ENCODE peak calls at places on chromosomes 2 and 18, in four cellular contexts. G, C, I and E are unnamed samples.

GRCh38 chr18:49098386-49098785 is 147.6 kb upstream of the SMAD7 start:
- DNase-seq in G (no peak), C (no peak), I (no peak), E (no peak)

GRCh38 chr2:54866868-54867267 is 143.4 kb downstream of the EML6 start:
- DNase-seq in G (no peak), C (no peak), I (no peak), E (no peak)

GRCh38 chr18:60017371-60017770 is 117.6 kb downstream of the PMAIP1 start:
- DNase-seq in G (no peak), C (no peak), I (no peak), E (no peak)

GRCh38 chr2:239042551-239043320 is 194.9 kb downstream of the TWIST2 start:
- DNase-seq in G (no peak), C (no peak), I (no peak), E (no peak)

GRCh38 chr2:32678825-32679224 is 51.0 kb downstream of the TTC27 start:
- DNase-seq in G (peak; percentile 42), C (no peak), I (no peak), E (peak; percentile 70)

GRCh38 chr2:24489465-24489864 is 1.6 kb upstream of the NCOA1 start:
- DNase-seq in G (no peak), C (no peak), I (no peak), E (no peak)

GRCh38 chr2:36663851-36664715 is 32.4 kb upstream of the VIT start:
- DNase-seq in G (peak; percentile 61), C (no peak), I (peak; percentile 21), E (peak; percentile 77)

GRCh38 chr2:120343433-120344105 is 2.4 kb upstream of the INHBB start:
- DNase-seq in G (peak; percentile 83), C (peak; percentile 84), I (peak; percentile 78), E (peak; percentile 68)

GRCh38 chr2:180927030-180927686 is 53.2 kb upstream of the UBE2E3 start:
- DNase-seq in G (no peak), C (no peak), I (no peak), E (no peak)

GRCh38 chr2:10521356-10521755 is 73.2 kb upstream of the ODC1 start:
- DNase-seq in G (no peak), C (no peak), I (no peak), E (no peak)

GRCh38 chr2:204505946-204506345 is 39.3 kb upstream of the PARD3B start:
- DNase-seq in G (no peak), C (no peak), I (no peak), E (peak; percentile 65)

GRCh38 chr2:29114841-29115609 is at the start of gene CLIP4:
- DNase-seq in G (peak; percentile 51), C (peak; percentile 62), I (peak; percentile 42), E (peak; percentile 52)

GRCh38 chr18:69401475-69402218 is 959 bp downstream of the DOK6 start:
- DNase-seq in G (no peak), C (no peak), I (peak; percentile 9), E (peak; percentile 35)

GRCh38 chr2:197207106-197207505 is 103.5 kb downstream of the ANKRD44 start:
- DNase-seq in G (no peak), C (no peak), I (no peak), E (peak; percentile 27)

GRCh38 chr2:48900321-48901014 is 144.9 kb upstream of the LHCGR start:
- DNase-seq in G (no peak), C (no peak), I (no peak), E (no peak)

GRCh38 chr18:12010187-12010802 is 29.0 kb downstream of the IMPA2 start:
- DNase-seq in G (no peak), C (no peak), I (no peak), E (no peak)

GRCh38 chr2:104853926-104854506 is at the start of gene POU3F3:
- DNase-seq in G (no peak), C (peak; percentile 87), I (peak; percentile 86), E (peak; percentile 96)

GRCh38 chr2:227462463-227462951 is 9.4 kb upstream of the AGFG1 start:
- DNase-seq in G (no peak), C (no peak), I (no peak), E (no peak)

GRCh38 chr2:9738062-9738717 is 105.1 kb upstream of the TAF1B start:
- DNase-seq in G (no peak), C (no peak), I (no peak), E (no peak)

GRCh38 chr2:28926837-28927236 is 32.4 kb downstream of the WDR43 start:
- DNase-seq in G (no peak), C (no peak), I (no peak), E (no peak)